ENCODE peak calls at places on chromosomes 16 and 17, in seven cellular contexts. X, L, G, H, T, K and V are unnamed samples.

GRCh38 chr16:15782573-15783365 is 74.1 kb downstream of the MYH11 start:
- DNase-seq in X (no peak), L (no peak), G (no peak), H (peak), T (peak), K (no peak), V (peak)

GRCh38 chr17:12994341-12995074 is 23.3 kb downstream of the ELAC2 start:
- DNase-seq in X (no peak), L (no peak), G (no peak), H (no peak), T (no peak), K (no peak), V (no peak)

GRCh38 chr16:166375-167116 is 768 bp downstream of the HBM start:
- DNase-seq in X (no peak), L (no peak), G (no peak), H (no peak), T (no peak), K (no peak), V (no peak)

GRCh38 chr17:19258371-19258770 is 21.2 kb downstream of the EPN2 start:
- DNase-seq in X (no peak), L (no peak), G (no peak), H (no peak), T (no peak), K (no peak), V (no peak)

GRCh38 chr17:40107266-40107980 is 7.0 kb upstream of the NR1D1 start:
- DNase-seq in X (no peak), L (no peak), G (peak), H (peak), T (no peak), K (no peak), V (no peak)

GRCh38 chr16:19879241-19879792 is 5.3 kb downstream of the GPRC5B start:
- DNase-seq in X (no peak), L (peak), G (peak), H (peak), T (peak), K (peak), V (peak)

GRCh38 chr17:20086416-20087074 is 77.4 kb downstream of the SPECC1 start:
- DNase-seq in X (no peak), L (no peak), G (no peak), H (no peak), T (no peak), K (peak), V (peak)

GRCh38 chr16:25073849-25074248 is 37.7 kb upstream of the LCMT1 start:
- DNase-seq in X (no peak), L (no peak), G (no peak), H (no peak), T (no peak), K (no peak), V (no peak)

GRCh38 chr17:34011599-34011998 is 243.5 kb upstream of the CCL2 start:
- DNase-seq in X (no peak), L (no peak), G (no peak), H (no peak), T (no peak), K (no peak), V (no peak)

GRCh38 chr17:5585814-5586558 is 1.7 kb upstream of the NLRP1 start:
- DNase-seq in X (no peak), L (no peak), G (peak), H (no peak), T (peak), K (no peak), V (peak)

GRCh38 chr16:27945233-27945975 is 118.1 kb downstream of the GSG1L start:
- DNase-seq in X (no peak), L (no peak), G (no peak), H (peak), T (no peak), K (no peak), V (no peak)

GRCh38 chr16:88580371-88580770 is 10.2 kb downstream of the ZC3H18 start:
- DNase-seq in X (no peak), L (no peak), G (no peak), H (no peak), T (no peak), K (no peak), V (no peak)

GRCh38 chr16:15829460-15829859 is 27.4 kb downstream of the MYH11 start:
- DNase-seq in X (no peak), L (no peak), G (no peak), H (peak), T (peak), K (peak), V (peak)

GRCh38 chr17:76635039-76635438 is 8.5 kb downstream of the ST6GALNAC1 start:
- DNase-seq in X (no peak), L (no peak), G (peak), H (no peak), T (peak), K (no peak), V (no peak)

GRCh38 chr17:4786111-4786491 is at the start of gene VMO1:
- DNase-seq in X (no peak), L (no peak), G (no peak), H (peak), T (no peak), K (no peak), V (no peak)

GRCh38 chr16:6122401-6122800 is 1024.8 kb upstream of the EEF2KMT start:
- DNase-seq in X (peak), L (no peak), G (no peak), H (no peak), T (no peak), K (no peak), V (no peak)

GRCh38 chr16:83781-84615 is 6.0 kb downstream of the MPG start:
- DNase-seq in X (no peak), L (no peak), G (peak), H (no peak), T (peak), K (peak), V (no peak)

GRCh38 chr17:55089955-55090573 is 121.5 kb downstream of the STXBP4 start:
- DNase-seq in X (no peak), L (no peak), G (peak), H (no peak), T (peak), K (no peak), V (peak)

GRCh38 chr17:34716291-34716690 is 136.9 kb downstream of the TMEM132E start:
- DNase-seq in X (no peak), L (no peak), G (no peak), H (peak), T (no peak), K (no peak), V (no peak)

GRCh38 chr16:48317614-48318013 is 67.6 kb downstream of the SIAH1 start:
- DNase-seq in X (no peak), L (no peak), G (peak), H (no peak), T (peak), K (peak), V (peak)

GRCh38 chr16:15487336-15488284 is 53.2 kb downstream of the BMERB1 start:
- DNase-seq in X (no peak), L (no peak), G (peak), H (no peak), T (no peak), K (no peak), V (no peak)

GRCh38 chr17:21549107-21549687 is 143.1 kb upstream of the KCNJ18 start:
- DNase-seq in X (no peak), L (no peak), G (peak), H (no peak), T (peak), K (no peak), V (no peak)

GRCh38 chr17:7314719-7315569 is at the start of gene GPS2:
- DNase-seq in X (peak), L (no peak), G (peak), H (peak), T (peak), K (peak), V (peak)

DNA sequence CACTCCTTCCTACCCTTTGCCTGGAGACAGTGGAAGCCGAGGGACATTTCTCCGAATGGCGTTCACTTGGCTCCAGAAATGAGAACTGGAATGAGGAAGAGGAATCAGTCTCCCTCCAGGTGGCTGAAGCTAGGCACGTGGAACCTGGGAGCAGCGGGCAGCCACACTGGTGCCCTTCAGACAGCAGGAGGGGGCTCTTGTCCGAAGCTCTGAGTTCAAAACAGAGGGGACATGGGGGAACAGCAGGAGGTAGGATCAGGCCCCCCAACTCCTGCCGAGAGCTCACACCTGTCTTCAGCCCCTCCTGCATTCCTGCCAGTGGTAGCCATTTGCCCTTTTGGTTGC is 41.5 kb downstream of the TMEM235 start:
- DNase-seq in X (no peak), L (no peak), G (no peak), H (no peak), T (no peak), K (no peak), V (no peak)
- H3K4ac ChIP-seq in X (no peak), L (no peak), G (no peak), H (no peak), T (no peak), K (no peak), V (peak)

GRCh38 chr16:8944113-8944765 is 19.5 kb downstream of the USP7 start:
- DNase-seq in X (no peak), L (no peak), G (no peak), H (no peak), T (no peak), K (no peak), V (no peak)

GRCh38 chr16:8948831-8949230 is 14.9 kb downstream of the USP7 start:
- DNase-seq in X (no peak), L (no peak), G (no peak), H (no peak), T (no peak), K (no peak), V (no peak)

GRCh38 chr16:8945626-8946296 is 17.9 kb downstream of the USP7 start:
- DNase-seq in X (no peak), L (no peak), G (no peak), H (no peak), T (no peak), K (no peak), V (no peak)

GRCh38 chr16:8948069-8948593 is 15.6 kb downstream of the USP7 start:
- DNase-seq in X (no peak), L (no peak), G (no peak), H (no peak), T (no peak), K (peak), V (no peak)

DNA sequence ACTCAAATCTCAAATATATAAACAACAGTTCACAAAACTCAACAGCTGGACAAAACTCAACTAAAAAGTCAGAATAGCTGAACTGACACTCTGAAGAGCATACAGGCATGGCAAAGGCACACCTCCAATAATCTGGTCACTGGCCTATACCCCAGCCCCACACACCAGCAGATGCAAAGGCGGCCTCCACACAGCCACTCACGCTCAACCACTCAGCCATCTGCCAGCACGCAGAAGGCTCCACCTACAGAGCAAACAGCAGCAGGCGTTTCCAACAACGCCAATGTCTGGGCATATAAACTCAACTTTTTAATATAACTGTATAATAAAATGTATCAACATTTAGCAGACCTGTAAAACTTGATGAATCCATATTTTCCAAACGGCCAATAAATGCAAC is 17.2 kb downstream of the USP7 start:
- DNase-seq in X (no peak), L (no peak), G (no peak), H (no peak), T (no peak), K (no peak), V (no peak)
- H3K23ac ChIP-seq in X (no peak), L (no peak), G (no peak), H (no peak), T (no peak), K (no peak), V (no peak)

GRCh38 chr17:81013642-81014041 is 21.3 kb upstream of the BAIAP2 start:
- DNase-seq in X (no peak), L (no peak), G (no peak), H (no peak), T (no peak), K (no peak), V (no peak)
- H3K4ac ChIP-seq in X (no peak), L (no peak), G (no peak), H (no peak), T (no peak), K (no peak), V (no peak)

DNA sequence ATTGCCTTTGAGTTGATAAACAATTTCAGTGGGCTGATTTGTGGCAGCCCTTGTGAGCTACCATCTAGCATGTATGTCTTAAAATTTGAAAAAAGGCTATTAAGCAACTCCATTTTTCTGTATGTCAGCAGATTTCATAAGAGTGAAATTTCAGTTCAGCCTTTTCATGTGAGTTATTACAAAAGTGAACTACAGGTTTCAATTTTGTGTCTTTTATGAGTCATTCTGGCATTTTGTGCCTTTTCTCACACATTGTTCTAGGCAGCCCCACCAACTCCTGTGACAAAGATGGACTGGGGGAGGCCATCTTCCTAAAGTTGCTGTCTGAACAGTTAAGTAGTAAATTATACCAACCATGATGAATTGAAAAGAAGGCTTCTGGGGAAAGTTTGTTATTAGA is 52.1 kb downstream of the USP10 start:
- DNase-seq in X (no peak), L (no peak), G (no peak), H (no peak), T (no peak), K (peak), V (no peak)
- H3K23ac ChIP-seq in X (no peak), L (no peak), G (peak), H (no peak), T (no peak), K (no peak), V (no peak)